ENCODE peak calls at places on chromosomes 13 and 19, in six cellular contexts. X is suprapubic skin, S is Peyer's patch, L is IMR-90, Z is neural progenitor cell, V is heart left ventricle. P is an unnamed sample.

GRCh38 chr19:57002765-57003164 is 117.0 kb upstream of the USP29 start:
- DNase-seq in X (no peak), V (no peak), L (no peak), S (no peak), Z (no peak), P (peak; percentile 51)

GRCh38 chr19:49894879-49895565 is 1.7 kb downstream of the IL4I1 start:
- DNase-seq in V (no peak), L (no peak), S (no peak), X (no peak), Z (no peak), P (no peak)

GRCh38 chr13:78121459-78122348 is 203.1 kb upstream of the EDNRB start:
- DNase-seq in X (no peak), L (peak; percentile 70), V (no peak), S (peak; percentile 67), Z (peak; percentile 65), P (no peak)

GRCh38 chr19:48636859-48637448 is at the start of gene DBP:
- DNase-seq in S (peak; percentile 76), Z (no peak), L (no peak), V (peak; percentile 50), X (no peak), P (peak; percentile 76)

GRCh38 chr19:28244966-28245365 is 968.0 kb downstream of the UQCRFS1 start:
- DNase-seq in S (no peak), Z (no peak), V (no peak), L (no peak), X (no peak), P (no peak)

GRCh38 chr13:97749174-97749573 is 204.3 kb upstream of the IPO5 start:
- DNase-seq in L (peak; percentile 1), Z (no peak), S (no peak), V (no peak), X (no peak), P (no peak)

GRCh38 chr13:30061217-30061616 is 210.8 kb upstream of the UBL3 start:
- DNase-seq in Z (no peak), S (no peak), X (no peak), L (peak; percentile 16), V (no peak), P (no peak)

GRCh38 chr13:34748078-34748477 is 194.0 kb upstream of the NBEA start:
- DNase-seq in X (no peak), Z (no peak), S (no peak), L (no peak), V (peak; percentile 70), P (peak; percentile 53)

GRCh38 chr13:64488731-64489130 is 2741.4 kb downstream of the PCDH9 start:
- DNase-seq in X (no peak), Z (no peak), S (no peak), L (peak; percentile 28), V (no peak), P (no peak)

GRCh38 chr13:48526269-48526668 is 6.6 kb downstream of the RCBTB2 start:
- DNase-seq in S (no peak), L (no peak), Z (no peak), X (no peak), V (no peak), P (no peak)

GRCh38 chr13:62320129-62320724 is 904.6 kb upstream of the PCDH20 start:
- DNase-seq in L (peak; percentile 75), S (no peak), X (no peak), V (no peak), Z (peak; percentile 45), P (no peak)

GRCh38 chr13:112733112-112733511 is 43.3 kb downstream of the ATP11A start:
- DNase-seq in L (no peak), V (no peak), X (no peak), Z (peak; percentile 42), S (no peak), P (peak; percentile 7)

GRCh38 chr19:45195764-45196163 is 17.2 kb downstream of the BLOC1S3 start:
- DNase-seq in L (peak; percentile 60), X (no peak), S (no peak), Z (no peak), V (no peak), P (no peak)

GRCh38 chr19:51006406-51006805 is 5.0 kb upstream of the KLK8 start:
- DNase-seq in L (no peak), X (no peak), Z (no peak), V (no peak), S (no peak), P (no peak)

GRCh38 chr19:37991841-37992248 is 84.8 kb downstream of the SIPA1L3 start:
- DNase-seq in S (no peak), L (no peak), Z (no peak), V (no peak), X (no peak), P (no peak)

GRCh38 chr19:18220632-18221275 is 5.5 kb downstream of the PDE4C start:
- DNase-seq in Z (peak; percentile 78), V (no peak), S (no peak), L (no peak), X (no peak), P (no peak)

GRCh38 chr19:14114854-14115253 is 2.7 kb downstream of the PRKACA start:
- DNase-seq in Z (peak; percentile 60), S (peak; percentile 78), X (peak; percentile 72), L (no peak), V (peak; percentile 71), P (no peak)

GRCh38 chr13:59374720-59375119 is 789.0 kb downstream of the DIAPH3 start:
- DNase-seq in Z (no peak), X (no peak), S (no peak), L (no peak), V (no peak), P (no peak)

GRCh38 chr19:8680676-8681344 is 17.8 kb downstream of the ACTL9 start:
- DNase-seq in Z (no peak), V (no peak), S (no peak), L (no peak), X (peak; percentile 17), P (no peak)

GRCh38 chr19:58468216-58468839 is 1.4 kb downstream of the ZNF324 start:
- DNase-seq in S (no peak), Z (no peak), X (no peak), V (no peak), L (peak; percentile 9), P (no peak)

GRCh38 chr19:29542776-29543175 is 17.0 kb downstream of the VSTM2B start:
- DNase-seq in S (no peak), L (no peak), X (no peak), V (no peak), Z (no peak), P (no peak)

GRCh38 chr13:33662392-33662791 is 155.6 kb upstream of the RFC3 start:
- DNase-seq in L (no peak), Z (no peak), V (no peak), S (no peak), X (no peak), P (no peak)

GRCh38 chr13:44317752-44318550 is 55.7 kb upstream of the SERP2 start:
- DNase-seq in V (no peak), Z (no peak), S (no peak), X (no peak), L (peak; percentile 72), P (no peak)

GRCh38 chr13:98300956-98301641 is 124.0 kb upstream of the RNF113B start:
- DNase-seq in L (peak; percentile 82), V (no peak), X (no peak), S (no peak), Z (no peak), P (no peak)

GRCh38 chr13:48159436-48160225 is 64.7 kb upstream of the MED4 start:
- DNase-seq in S (no peak), X (no peak), V (no peak), Z (no peak), L (no peak), P (no peak)

GRCh38 chr13:52459668-52460067 is 4.4 kb downstream of the CKAP2 start:
- DNase-seq in L (peak; percentile 86), S (no peak), X (no peak), Z (no peak), V (no peak), P (no peak)

GRCh38 chr19:3175761-3176714 is 2.5 kb upstream of the S1PR4 start:
- DNase-seq in L (peak; percentile 65), S (peak; percentile 79), V (no peak), X (no peak), Z (no peak), P (no peak)

GRCh38 chr19:14138576-14139265 is 2.3 kb upstream of the ASF1B start:
- DNase-seq in S (no peak), L (peak; percentile 78), X (no peak), Z (no peak), V (peak; percentile 67), P (no peak)

DNA sequence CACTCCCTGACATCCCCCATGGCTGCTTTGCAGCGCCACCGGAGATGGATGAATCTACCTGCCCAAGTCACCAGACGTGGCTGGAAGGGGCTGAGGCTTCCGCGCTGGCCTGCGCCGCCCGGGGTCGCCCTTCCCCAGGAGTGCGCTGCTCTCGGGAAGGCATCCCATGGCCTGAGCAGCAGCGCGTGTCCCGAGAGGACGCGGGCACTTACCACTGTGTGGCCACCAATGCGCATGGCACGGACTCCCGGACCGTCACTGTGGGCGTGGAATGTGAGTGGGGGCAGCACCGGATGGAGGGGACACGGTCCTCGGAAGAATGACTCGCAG is 4.6 kb downstream of the ICAM5 start:
- DNase-seq in X (no peak), L (no peak), V (no peak), S (no peak), Z (peak; percentile 72), P (no peak)
- TF ChIP-seq CTCF in X (no peak), L (no peak), V (no peak), S (no peak), Z (peak; percentile 52), P (no peak)

DNA sequence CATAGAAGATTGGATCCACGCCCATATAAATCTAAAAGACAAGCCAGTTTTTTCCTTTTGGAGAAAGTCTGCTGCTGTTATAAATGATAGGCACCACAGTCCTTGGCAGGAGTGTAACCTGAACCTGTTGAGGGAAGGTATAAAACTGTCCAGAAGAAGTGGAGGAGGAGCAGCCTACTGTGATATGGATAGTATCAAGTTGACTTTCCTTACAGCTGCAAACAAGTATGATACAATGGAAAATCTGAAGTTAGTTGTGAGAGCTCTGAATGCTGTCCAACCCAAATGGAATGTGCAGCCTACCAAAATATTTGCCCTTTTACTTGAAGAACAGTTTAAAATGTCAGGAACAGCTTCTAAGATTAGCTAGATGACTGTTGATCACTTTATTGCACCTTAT is 399.6 kb downstream of the FGF14 start:
- DNase-seq in X (no peak), S (no peak), V (no peak), L (no peak), Z (no peak), P (no peak)
- H3K27ac ChIP-seq in X (no peak overlapping the region), S (no peak overlapping the region), V (peak overlapping the region; percentile 52), L (no peak overlapping the region), Z (no peak overlapping the region), P (no peak overlapping the region)

GRCh38 chr19:5977222-5977784 is 637 bp downstream of the RANBP3 start:
- DNase-seq in X (no peak), L (no peak), V (no peak), S (no peak), Z (no peak), P (no peak)
- H3K4me1 ChIP-seq in X (peaks cover 52% of the 10 kb centered on the region), L (peaks cover 14% of the 10 kb centered on the region), V (peaks cover 52% of the 10 kb centered on the region), S (peaks cover 32% of the 10 kb centered on the region), Z (peaks cover 5% of the 10 kb centered on the region), P (peaks cover 19% of the 10 kb centered on the region)

GRCh38 chr19:33947565-33947964 is 150.9 kb downstream of the KCTD15 start:
- DNase-seq in X (no peak), V (no peak), Z (peak; percentile 11), L (no peak), S (no peak), P (no peak)
- TF ChIP-seq CTCF in X (no peak), V (no peak), Z (peak; percentile 39), L (peak; percentile 10), S (no peak), P (no peak)

DNA sequence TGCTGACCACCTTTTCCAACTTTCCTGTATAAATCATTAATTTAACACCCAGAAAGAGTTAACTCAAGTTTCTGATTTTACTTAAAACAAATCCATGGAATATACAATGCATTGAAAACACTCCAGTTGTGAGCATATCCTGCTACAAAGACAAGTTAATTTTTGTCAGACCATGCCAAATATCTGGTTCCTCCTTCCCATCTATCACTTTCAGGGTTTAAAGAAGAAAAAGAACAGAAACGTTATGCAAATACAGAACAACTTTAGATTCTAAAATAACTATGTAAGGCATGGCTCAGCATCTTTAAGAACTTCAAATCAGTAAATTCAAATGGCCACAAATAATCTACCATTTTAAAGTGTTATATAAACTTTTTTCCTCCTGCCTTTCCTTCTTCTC is 14.9 kb downstream of the MRPS31 start:
- DNase-seq in Z (no peak), V (no peak), X (no peak), S (no peak), L (no peak), P (no peak)
- H3K27ac ChIP-seq in Z (no peak overlapping the region), V (no peak overlapping the region), X (no peak overlapping the region), S (no peak overlapping the region), L (no peak overlapping the region), P (no peak overlapping the region)

P was measured in ovary.